ENCODE peak calls at places on chromosomes 5 and 9, in nine cellular contexts. One of them, this sample, is unnamed. For H3K9me3, the result is how much of the 10 kb centered on the place peaks cover.

GRCh38 chr5:95718203-95718602 is 12.9 kb upstream of the RHOBTB3 start:
- DNase-seq in effector memory CD4-positive, alpha-beta T cell: no peak
- DNase-seq in sigmoid colon: no peak
- DNase-seq in psoas muscle: no peak
- DNase-seq in neural progenitor cell: no peak
- DNase-seq in CD4-positive, CD25-positive, alpha-beta regulatory T cell: peak
- DNase-seq in naive thymus-derived CD4-positive, alpha-beta T cell: peak
- DNase-seq in upper lobe of right lung: no peak
- DNase-seq in upper lobe of left lung: no peak
- DNase-seq in this sample: no peak

GRCh38 chr9:134059661-134060395 is 8.0 kb downstream of the BRD3 start:
- DNase-seq in effector memory CD4-positive, alpha-beta T cell: no peak
- DNase-seq in psoas muscle: peak
- DNase-seq in sigmoid colon: peak
- DNase-seq in neural progenitor cell: peak
- DNase-seq in CD4-positive, CD25-positive, alpha-beta regulatory T cell: peak
- DNase-seq in upper lobe of left lung: peak
- DNase-seq in upper lobe of right lung: peak
- DNase-seq in naive thymus-derived CD4-positive, alpha-beta T cell: no peak
- DNase-seq in this sample: no peak

GRCh38 chr5:132979367-132979935 is 16.0 kb upstream of the AFF4 start:
- DNase-seq in sigmoid colon: no peak
- DNase-seq in CD4-positive, CD25-positive, alpha-beta regulatory T cell: no peak
- DNase-seq in upper lobe of left lung: no peak
- DNase-seq in effector memory CD4-positive, alpha-beta T cell: no peak
- DNase-seq in naive thymus-derived CD4-positive, alpha-beta T cell: no peak
- DNase-seq in neural progenitor cell: no peak
- DNase-seq in psoas muscle: no peak
- DNase-seq in upper lobe of right lung: no peak
- DNase-seq in this sample: no peak

GRCh38 chr5:80672140-80672736 is 17.5 kb upstream of the DHFR start:
- DNase-seq in sigmoid colon: peak
- DNase-seq in naive thymus-derived CD4-positive, alpha-beta T cell: peak
- DNase-seq in CD4-positive, CD25-positive, alpha-beta regulatory T cell: peak
- DNase-seq in neural progenitor cell: peak
- DNase-seq in psoas muscle: peak
- DNase-seq in upper lobe of left lung: no peak
- DNase-seq in effector memory CD4-positive, alpha-beta T cell: peak
- DNase-seq in upper lobe of right lung: peak
- DNase-seq in this sample: peak

GRCh38 chr9:73434826-73435225 is 283.2 kb downstream of the ANXA1 start:
- DNase-seq in neural progenitor cell: no peak
- DNase-seq in effector memory CD4-positive, alpha-beta T cell: no peak
- DNase-seq in upper lobe of right lung: no peak
- DNase-seq in upper lobe of left lung: no peak
- DNase-seq in CD4-positive, CD25-positive, alpha-beta regulatory T cell: no peak
- DNase-seq in naive thymus-derived CD4-positive, alpha-beta T cell: no peak
- DNase-seq in sigmoid colon: no peak
- DNase-seq in psoas muscle: no peak
- DNase-seq in this sample: no peak

GRCh38 chr9:133682961-133683493 is 46.9 kb downstream of the DBH start:
- DNase-seq in upper lobe of right lung: no peak
- DNase-seq in effector memory CD4-positive, alpha-beta T cell: no peak
- DNase-seq in neural progenitor cell: no peak
- DNase-seq in naive thymus-derived CD4-positive, alpha-beta T cell: no peak
- DNase-seq in upper lobe of left lung: peak
- DNase-seq in sigmoid colon: no peak
- DNase-seq in psoas muscle: peak
- DNase-seq in CD4-positive, CD25-positive, alpha-beta regulatory T cell: no peak
- DNase-seq in this sample: no peak

GRCh38 chr5:113112435-113112834 is 135.8 kb downstream of the DCP2 start:
- DNase-seq in naive thymus-derived CD4-positive, alpha-beta T cell: no peak
- DNase-seq in CD4-positive, CD25-positive, alpha-beta regulatory T cell: no peak
- DNase-seq in psoas muscle: no peak
- DNase-seq in upper lobe of right lung: no peak
- DNase-seq in neural progenitor cell: no peak
- DNase-seq in upper lobe of left lung: no peak
- DNase-seq in effector memory CD4-positive, alpha-beta T cell: no peak
- DNase-seq in sigmoid colon: no peak
- DNase-seq in this sample: no peak

GRCh38 chr5:55994502-55994997 is at the start of gene IL6ST:
- DNase-seq in naive thymus-derived CD4-positive, alpha-beta T cell: no peak
- DNase-seq in sigmoid colon: no peak
- DNase-seq in upper lobe of right lung: no peak
- DNase-seq in neural progenitor cell: no peak
- DNase-seq in psoas muscle: no peak
- DNase-seq in upper lobe of left lung: no peak
- DNase-seq in CD4-positive, CD25-positive, alpha-beta regulatory T cell: peak
- DNase-seq in effector memory CD4-positive, alpha-beta T cell: no peak
- DNase-seq in this sample: no peak

GRCh38 chr9:120912958-120913672 is 13.5 kb downstream of the TRAF1 start:
- DNase-seq in upper lobe of left lung: peak
- DNase-seq in psoas muscle: no peak
- DNase-seq in neural progenitor cell: no peak
- DNase-seq in CD4-positive, CD25-positive, alpha-beta regulatory T cell: no peak
- DNase-seq in sigmoid colon: no peak
- DNase-seq in naive thymus-derived CD4-positive, alpha-beta T cell: no peak
- DNase-seq in upper lobe of right lung: no peak
- DNase-seq in effector memory CD4-positive, alpha-beta T cell: no peak
- DNase-seq in this sample: no peak

GRCh38 chr9:120913673-120914266 is 12.8 kb downstream of the TRAF1 start:
- DNase-seq in CD4-positive, CD25-positive, alpha-beta regulatory T cell: no peak
- DNase-seq in effector memory CD4-positive, alpha-beta T cell: no peak
- DNase-seq in upper lobe of left lung: no peak
- DNase-seq in sigmoid colon: no peak
- DNase-seq in naive thymus-derived CD4-positive, alpha-beta T cell: no peak
- DNase-seq in psoas muscle: no peak
- DNase-seq in upper lobe of right lung: no peak
- DNase-seq in neural progenitor cell: peak
- DNase-seq in this sample: no peak

GRCh38 chr9:120910643-120911042 is 16.0 kb downstream of the TRAF1 start:
- DNase-seq in neural progenitor cell: no peak
- DNase-seq in sigmoid colon: no peak
- DNase-seq in CD4-positive, CD25-positive, alpha-beta regulatory T cell: no peak
- DNase-seq in upper lobe of right lung: no peak
- DNase-seq in psoas muscle: no peak
- DNase-seq in effector memory CD4-positive, alpha-beta T cell: no peak
- DNase-seq in upper lobe of left lung: no peak
- DNase-seq in naive thymus-derived CD4-positive, alpha-beta T cell: no peak
- DNase-seq in this sample: no peak

GRCh38 chr9:120911295-120911843 is 15.2 kb downstream of the TRAF1 start:
- DNase-seq in upper lobe of left lung: no peak
- DNase-seq in neural progenitor cell: no peak
- DNase-seq in CD4-positive, CD25-positive, alpha-beta regulatory T cell: no peak
- DNase-seq in upper lobe of right lung: no peak
- DNase-seq in sigmoid colon: no peak
- DNase-seq in naive thymus-derived CD4-positive, alpha-beta T cell: no peak
- DNase-seq in effector memory CD4-positive, alpha-beta T cell: no peak
- DNase-seq in psoas muscle: no peak
- DNase-seq in this sample: no peak

DNA sequence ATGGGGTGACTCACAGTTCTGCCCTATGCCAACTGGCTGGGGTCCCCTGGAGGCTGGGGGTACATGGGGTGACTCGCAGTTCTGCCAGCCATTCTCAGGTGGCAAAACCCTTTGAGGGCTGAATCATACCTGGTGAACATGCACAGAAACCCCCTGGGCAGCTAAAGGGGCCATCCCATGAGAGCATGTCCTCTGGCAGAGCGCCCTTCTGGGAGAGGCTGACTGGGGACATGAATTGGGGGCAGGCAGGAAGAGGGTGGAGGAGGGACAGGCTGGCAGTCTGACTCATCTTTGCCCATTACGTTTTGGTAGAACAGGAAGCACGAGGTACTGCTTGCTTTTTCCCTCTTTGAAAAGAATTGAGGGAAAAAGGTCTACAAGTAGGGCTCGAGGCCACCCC is 16.7 kb downstream of the TRAF1 start:
- DNase-seq in upper lobe of left lung: no peak
- DNase-seq in psoas muscle: no peak
- DNase-seq in neural progenitor cell: no peak
- DNase-seq in upper lobe of right lung: no peak
- DNase-seq in CD4-positive, CD25-positive, alpha-beta regulatory T cell: peak
- DNase-seq in naive thymus-derived CD4-positive, alpha-beta T cell: no peak
- DNase-seq in sigmoid colon: no peak
- DNase-seq in effector memory CD4-positive, alpha-beta T cell: peak
- DNase-seq in this sample: no peak
- H3K27ac ChIP-seq in upper lobe of left lung: peak
- H3K27ac ChIP-seq in psoas muscle: no peak
- H3K27ac ChIP-seq in neural progenitor cell: no peak
- H3K27ac ChIP-seq in upper lobe of right lung: no peak
- H3K27ac ChIP-seq in CD4-positive, CD25-positive, alpha-beta regulatory T cell: peak
- H3K27ac ChIP-seq in naive thymus-derived CD4-positive, alpha-beta T cell: peak
- H3K27ac ChIP-seq in sigmoid colon: no peak
- H3K27ac ChIP-seq in effector memory CD4-positive, alpha-beta T cell: peak
- H3K27ac ChIP-seq in this sample: no peak

GRCh38 chr5:30209752-30210151 is 983.7 kb upstream of the CDH6 start:
- DNase-seq in upper lobe of right lung: no peak
- DNase-seq in neural progenitor cell: no peak
- DNase-seq in effector memory CD4-positive, alpha-beta T cell: no peak
- DNase-seq in CD4-positive, CD25-positive, alpha-beta regulatory T cell: no peak
- DNase-seq in naive thymus-derived CD4-positive, alpha-beta T cell: no peak
- DNase-seq in psoas muscle: no peak
- DNase-seq in sigmoid colon: no peak
- DNase-seq in upper lobe of left lung: no peak
- DNase-seq in this sample: no peak
- H3K9me3 ChIP-seq in upper lobe of right lung: under half
- H3K9me3 ChIP-seq in neural progenitor cell: under half
- H3K9me3 ChIP-seq in effector memory CD4-positive, alpha-beta T cell: under half
- H3K9me3 ChIP-seq in CD4-positive, CD25-positive, alpha-beta regulatory T cell: under half
- H3K9me3 ChIP-seq in naive thymus-derived CD4-positive, alpha-beta T cell: under half
- H3K9me3 ChIP-seq in psoas muscle: under half
- H3K9me3 ChIP-seq in sigmoid colon: under half
- H3K9me3 ChIP-seq in upper lobe of left lung: under half
- H3K9me3 ChIP-seq in this sample: under half

DNA sequence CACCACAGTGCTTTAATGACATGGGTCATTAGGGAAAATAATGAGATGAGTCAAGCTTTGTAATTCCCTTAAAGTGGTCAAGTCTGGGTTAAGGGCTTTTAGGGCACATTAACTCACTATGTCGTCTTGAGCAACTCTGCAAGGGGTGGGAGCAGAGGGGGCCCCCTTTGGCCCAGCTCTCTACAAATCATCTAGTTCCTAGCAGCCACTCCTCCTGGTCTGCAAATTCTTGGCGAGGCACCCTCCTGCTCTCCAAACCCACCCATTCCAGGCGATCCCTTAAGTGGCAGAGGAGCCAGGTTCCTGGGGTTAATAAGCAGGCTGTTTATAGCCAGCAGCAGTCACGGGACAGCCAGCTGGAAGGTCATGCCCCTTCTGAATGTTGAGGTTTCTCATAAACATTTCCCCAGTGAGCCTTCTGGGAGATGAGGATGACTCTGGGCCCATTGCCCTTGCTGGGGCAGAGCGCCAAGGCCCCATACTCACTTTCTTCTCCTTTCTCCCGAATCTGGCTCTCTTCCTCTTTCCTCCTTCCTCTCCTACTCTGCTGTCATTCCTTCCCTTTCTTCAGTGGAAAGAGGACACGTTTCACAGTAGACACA is 14.3 kb upstream of the GPX3 start:
- DNase-seq in effector memory CD4-positive, alpha-beta T cell: no peak
- DNase-seq in sigmoid colon: peak
- DNase-seq in psoas muscle: peak
- DNase-seq in neural progenitor cell: no peak
- DNase-seq in naive thymus-derived CD4-positive, alpha-beta T cell: no peak
- DNase-seq in upper lobe of left lung: no peak
- DNase-seq in upper lobe of right lung: peak
- DNase-seq in CD4-positive, CD25-positive, alpha-beta regulatory T cell: no peak
- DNase-seq in this sample: peak
- H3K27ac ChIP-seq in effector memory CD4-positive, alpha-beta T cell: no peak
- H3K27ac ChIP-seq in sigmoid colon: peak
- H3K27ac ChIP-seq in psoas muscle: peak
- H3K27ac ChIP-seq in neural progenitor cell: no peak
- H3K27ac ChIP-seq in naive thymus-derived CD4-positive, alpha-beta T cell: no peak
- H3K27ac ChIP-seq in upper lobe of left lung: peak
- H3K27ac ChIP-seq in upper lobe of right lung: peak
- H3K27ac ChIP-seq in CD4-positive, CD25-positive, alpha-beta regulatory T cell: no peak
- H3K27ac ChIP-seq in this sample: peak

GRCh38 chr5:135372654-135373381 is 26.2 kb downstream of the MACROH2A1 start:
- DNase-seq in upper lobe of left lung: no peak
- DNase-seq in neural progenitor cell: no peak
- DNase-seq in sigmoid colon: no peak
- DNase-seq in upper lobe of right lung: no peak
- DNase-seq in psoas muscle: no peak
- DNase-seq in effector memory CD4-positive, alpha-beta T cell: no peak
- DNase-seq in naive thymus-derived CD4-positive, alpha-beta T cell: no peak
- DNase-seq in CD4-positive, CD25-positive, alpha-beta regulatory T cell: peak
- DNase-seq in this sample: no peak
- H3K9me3 ChIP-seq in upper lobe of left lung: under half
- H3K9me3 ChIP-seq in neural progenitor cell: under half
- H3K9me3 ChIP-seq in sigmoid colon: under half
- H3K9me3 ChIP-seq in upper lobe of right lung: under half
- H3K9me3 ChIP-seq in psoas muscle: under half
- H3K9me3 ChIP-seq in effector memory CD4-positive, alpha-beta T cell: under half
- H3K9me3 ChIP-seq in naive thymus-derived CD4-positive, alpha-beta T cell: under half
- H3K9me3 ChIP-seq in CD4-positive, CD25-positive, alpha-beta regulatory T cell: under half
- H3K9me3 ChIP-seq in this sample: under half

DNA sequence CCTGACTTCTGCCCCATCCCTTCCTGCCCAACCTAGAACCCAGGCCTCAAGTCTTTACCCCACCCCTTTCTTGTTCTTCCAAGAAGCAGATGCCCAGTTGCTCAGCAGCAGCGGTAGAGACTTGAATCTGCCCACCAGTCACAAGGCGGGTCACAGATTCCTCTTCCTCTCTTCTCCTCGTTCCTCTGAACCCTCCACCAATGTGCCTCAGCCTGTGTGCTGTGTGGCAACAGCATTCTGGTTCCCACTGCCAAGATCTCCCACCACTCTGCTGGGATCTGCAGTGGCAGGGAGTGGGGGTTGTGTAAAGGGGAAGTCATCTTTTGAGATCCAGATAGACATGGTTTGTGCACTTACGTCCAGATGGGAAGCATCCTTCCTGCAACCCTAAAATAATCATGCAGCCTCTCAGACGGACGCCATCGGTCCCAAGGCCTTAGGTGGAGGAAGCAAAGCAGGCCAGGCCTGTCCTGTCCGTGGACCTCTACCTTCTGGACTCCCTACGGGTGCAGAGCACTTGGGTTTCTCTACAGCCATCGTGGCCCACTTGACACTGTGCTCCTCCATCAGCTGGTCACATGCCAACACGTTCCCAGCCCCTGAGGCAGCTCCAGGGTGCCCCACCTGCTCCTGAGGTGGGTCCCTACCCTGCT is 7.7 kb upstream of the RPL26L1 start:
- DNase-seq in psoas muscle: no peak
- DNase-seq in CD4-positive, CD25-positive, alpha-beta regulatory T cell: no peak
- DNase-seq in upper lobe of right lung: no peak
- DNase-seq in neural progenitor cell: no peak
- DNase-seq in effector memory CD4-positive, alpha-beta T cell: no peak
- DNase-seq in naive thymus-derived CD4-positive, alpha-beta T cell: no peak
- DNase-seq in upper lobe of left lung: no peak
- DNase-seq in sigmoid colon: no peak
- DNase-seq in this sample: no peak
- H3K27ac ChIP-seq in psoas muscle: no peak
- H3K27ac ChIP-seq in CD4-positive, CD25-positive, alpha-beta regulatory T cell: no peak
- H3K27ac ChIP-seq in upper lobe of right lung: peak
- H3K27ac ChIP-seq in neural progenitor cell: no peak
- H3K27ac ChIP-seq in effector memory CD4-positive, alpha-beta T cell: no peak
- H3K27ac ChIP-seq in naive thymus-derived CD4-positive, alpha-beta T cell: no peak
- H3K27ac ChIP-seq in upper lobe of left lung: peak
- H3K27ac ChIP-seq in sigmoid colon: no peak
- H3K27ac ChIP-seq in this sample: peak

DNA sequence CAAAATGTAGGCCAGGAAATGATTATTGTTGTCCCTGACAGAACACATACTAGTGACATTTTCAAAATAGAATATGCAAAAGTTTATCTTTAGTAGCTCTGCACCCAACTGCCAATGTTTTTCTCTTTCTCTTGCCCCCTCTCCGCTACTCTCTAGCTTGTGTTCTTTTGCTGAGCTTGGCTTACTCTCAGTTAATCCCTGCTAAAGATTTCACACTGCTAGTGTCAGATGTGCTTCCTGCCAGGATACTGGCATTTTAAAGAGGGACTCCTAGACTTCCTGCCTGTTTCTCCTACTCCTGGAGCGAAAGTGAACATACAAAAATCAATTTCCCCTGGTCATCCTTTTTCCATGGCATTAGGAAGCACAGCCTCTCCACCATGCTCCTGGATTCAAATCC is 260.5 kb downstream of the ARRDC3 start:
- DNase-seq in effector memory CD4-positive, alpha-beta T cell: no peak
- DNase-seq in psoas muscle: no peak
- DNase-seq in upper lobe of left lung: no peak
- DNase-seq in CD4-positive, CD25-positive, alpha-beta regulatory T cell: no peak
- DNase-seq in upper lobe of right lung: no peak
- DNase-seq in naive thymus-derived CD4-positive, alpha-beta T cell: no peak
- DNase-seq in sigmoid colon: no peak
- DNase-seq in neural progenitor cell: peak
- DNase-seq in this sample: no peak
- H3K9me3 ChIP-seq in effector memory CD4-positive, alpha-beta T cell: under half
- H3K9me3 ChIP-seq in psoas muscle: under half
- H3K9me3 ChIP-seq in upper lobe of left lung: under half
- H3K9me3 ChIP-seq in CD4-positive, CD25-positive, alpha-beta regulatory T cell: under half
- H3K9me3 ChIP-seq in upper lobe of right lung: under half
- H3K9me3 ChIP-seq in naive thymus-derived CD4-positive, alpha-beta T cell: under half
- H3K9me3 ChIP-seq in sigmoid colon: under half
- H3K9me3 ChIP-seq in neural progenitor cell: under half
- H3K9me3 ChIP-seq in this sample: under half

This sample was measured in uterus.